ENCODE peak calls at places on chromosome 2, in seven cellular contexts. R, U, L, G, B, Z and C are unnamed samples.

GRCh38 chr2:12243381-12243780 is 473.4 kb upstream of the TRIB2 start:
- DNase-seq in R (no peak), U (no peak), L (no peak), G (no peak), B (no peak), Z (no peak), C (peak; percentile 52)

GRCh38 chr2:239822146-239822945 is 202.8 kb downstream of the NDUFA10 start:
- DNase-seq in R (no peak), U (peak; percentile 42), L (no peak), G (peak; percentile 59), B (no peak), Z (no peak), C (no peak)

GRCh38 chr2:201955702-201956141 is 77.9 kb upstream of the FZD7 start:
- DNase-seq in R (no peak), U (no peak), L (no peak), G (peak; percentile 64), B (no peak), Z (no peak), C (peak; percentile 15)

GRCh38 chr2:11042841-11043240 is 112.4 kb upstream of the SLC66A3 start:
- DNase-seq in R (no peak), U (no peak), L (no peak), G (no peak), B (no peak), Z (no peak), C (no peak)

GRCh38 chr2:65367517-65367916 is 64.9 kb downstream of the SPRED2 start:
- DNase-seq in R (no peak), U (peak; percentile 91), L (no peak), G (peak; percentile 90), B (no peak), Z (peak; percentile 89), C (peak; percentile 97)

GRCh38 chr2:109417701-109418335 is 195.9 kb downstream of the SEPTIN10 start:
- DNase-seq in R (no peak), U (no peak), L (no peak), G (no peak), B (no peak), Z (no peak), C (no peak)

GRCh38 chr2:179338681-179339080 is 74.0 kb upstream of the SESTD1 start:
- DNase-seq in R (no peak), U (no peak), L (no peak), G (no peak), B (no peak), Z (no peak), C (peak; percentile 70)

GRCh38 chr2:9750224-9751215 is 92.8 kb upstream of the TAF1B start:
- DNase-seq in R (peak; percentile 72), U (no peak), L (no peak), G (no peak), B (no peak), Z (no peak), C (no peak)

GRCh38 chr2:11550302-11550701 is 16.5 kb downstream of the GREB1 start:
- DNase-seq in R (no peak), U (no peak), L (no peak), G (no peak), B (no peak), Z (no peak), C (no peak)

GRCh38 chr2:20061476-20061875 is 10.0 kb upstream of the LAPTM4A start:
- DNase-seq in R (no peak), U (no peak), L (no peak), G (no peak), B (no peak), Z (peak; percentile 38), C (no peak)

GRCh38 chr2:237665713-237666143 is 38.3 kb downstream of the LRRFIP1 start:
- DNase-seq in R (no peak), U (peak; percentile 10), L (no peak), G (no peak), B (peak; percentile 78), Z (no peak), C (no peak)

GRCh38 chr2:226184940-226185575 is 614.6 kb downstream of the IRS1 start:
- DNase-seq in R (no peak), U (peak; percentile 38), L (no peak), G (peak; percentile 26), B (no peak), Z (peak; percentile 29), C (peak; percentile 40)

GRCh38 chr2:151410485-151410833 is 757 bp downstream of the RIF1 start:
- DNase-seq in R (peak; percentile 65), U (peak; percentile 20), L (peak; percentile 40), G (peak; percentile 69), B (peak; percentile 64), Z (no peak), C (peak; percentile 11)

GRCh38 chr2:176852667-176853066 is 359.9 kb upstream of the HNRNPA3 start:
- DNase-seq in R (no peak), U (no peak), L (peak; percentile 45), G (peak; percentile 3), B (peak; percentile 20), Z (no peak), C (no peak)

GRCh38 chr2:187453078-187453641 is 5.1 kb upstream of the CALCRL start:
- DNase-seq in R (peak; percentile 38), U (peak; percentile 55), L (no peak), G (peak; percentile 33), B (peak; percentile 14), Z (no peak), C (peak; percentile 21)